ENCODE peak calls at places on chromosomes 13 and 19, in six cellular contexts. P, K, T, I, Y and D are unnamed samples.

GRCh38 chr13:88424463-88424862 is 753.3 kb downstream of the SLITRK5 start:
- DNase-seq in P (no peak), K (no peak), T (no peak), I (no peak), Y (no peak), D (no peak)

GRCh38 chr13:110445183-110445582 is 116.3 kb downstream of the RAB20 start:
- DNase-seq in P (no peak), K (peak; percentile 59), T (no peak), I (no peak), Y (no peak), D (no peak)

GRCh38 chr13:114004416-114005205 is 30.7 kb upstream of the C13orf46 start:
- DNase-seq in P (peak; percentile 77), K (peak; percentile 54), T (no peak), I (no peak), Y (no peak), D (peak; percentile 53)

GRCh38 chr13:49063526-49063925 is 87.8 kb downstream of the FNDC3A start:
- DNase-seq in P (no peak), K (no peak), T (no peak), I (peak; percentile 78), Y (peak; percentile 69), D (peak; percentile 36)

GRCh38 chr13:45222919-45223318 is 22.1 kb upstream of the KCTD4 start:
- DNase-seq in P (no peak), K (no peak), T (no peak), I (no peak), Y (no peak), D (no peak)

GRCh38 chr13:112952759-112953541 is 16.1 kb upstream of the MCF2L start:
- DNase-seq in P (no peak), K (no peak), T (no peak), I (no peak), Y (no peak), D (no peak)

GRCh38 chr13:91384891-91385290 is 13.5 kb upstream of the GPC5 start:
- DNase-seq in P (no peak), K (no peak), T (no peak), I (no peak), Y (no peak), D (no peak)

GRCh38 chr19:47752440-47753211 is 7.3 kb downstream of the NOP53 start:
- DNase-seq in P (no peak), K (no peak), T (no peak), I (no peak), Y (no peak), D (no peak)

GRCh38 chr13:51644649-51645048 is 60.4 kb downstream of the WDFY2 start:
- DNase-seq in P (no peak), K (peak; percentile 60), T (no peak), I (no peak), Y (peak; percentile 30), D (peak; percentile 55)

GRCh38 chr13:51729853-51730553 is 74.0 kb downstream of the DHRS12 start:
- DNase-seq in P (peak; percentile 78), K (peak; percentile 84), T (no peak), I (no peak), Y (peak; percentile 74), D (peak; percentile 49)

GRCh38 chr13:112690242-112690943 is 555 bp downstream of the ATP11A start:
- DNase-seq in P (peak; percentile 63), K (peak; percentile 36), T (peak; percentile 64), I (no peak), Y (no peak), D (no peak)

GRCh38 chr13:41981961-41982723 is 21.2 kb upstream of the VWA8 start:
- DNase-seq in P (no peak), K (no peak), T (no peak), I (no peak), Y (no peak), D (no peak)

GRCh38 chr19:8158411-8159074 is 9.2 kb upstream of the FBN3 start:
- DNase-seq in P (peak; percentile 91), K (peak; percentile 59), T (peak; percentile 97), I (no peak), Y (peak; percentile 91), D (peak; percentile 42)

GRCh38 chr13:93411281-93411680 is 184.7 kb downstream of the GPC6 start:
- DNase-seq in P (no peak), K (peak; percentile 71), T (no peak), I (no peak), Y (no peak), D (no peak)

GRCh38 chr19:15871570-15871969 is 26.3 kb downstream of the CYP4F2 start:
- DNase-seq in P (no peak), K (no peak), T (no peak), I (no peak), Y (no peak), D (no peak)

GRCh38 chr13:51714663-51715168 is 89.2 kb downstream of the DHRS12 start:
- DNase-seq in P (no peak), K (peak; percentile 67), T (no peak), I (peak; percentile 83), Y (peak; percentile 82), D (peak; percentile 96)

GRCh38 chr19:30686252-30686762 is 314.1 kb downstream of the ZNF536 start:
- DNase-seq in P (peak; percentile 31), K (peak; percentile 8), T (peak; percentile 26), I (no peak), Y (no peak), D (no peak)

GRCh38 chr19:8307400-8307964 is 676 bp downstream of the CD320 start:
- DNase-seq in P (no peak), K (no peak), T (peak; percentile 45), I (no peak), Y (peak; percentile 42), D (no peak)

GRCh38 chr13:104426435-104426834 is 1360.2 kb upstream of the SLC10A2 start:
- DNase-seq in P (no peak), K (no peak), T (no peak), I (no peak), Y (no peak), D (no peak)

GRCh38 chr13:94198666-94199065 is 280.8 kb downstream of the DCT start:
- DNase-seq in P (no peak), K (peak; percentile 64), T (no peak), I (no peak), Y (no peak), D (no peak)

GRCh38 chr13:113969311-113969972 is 4.4 kb downstream of the C13orf46 start:
- DNase-seq in P (no peak), K (no peak), T (no peak), I (no peak), Y (no peak), D (no peak)

GRCh38 chr13:95603887-95604533 is 40.5 kb downstream of the DZIP1 start:
- DNase-seq in P (peak; percentile 23), K (peak; percentile 70), T (no peak), I (no peak), Y (peak; percentile 85), D (peak; percentile 87)

GRCh38 chr13:50072676-50073075 is 57.4 kb downstream of the KCNRG start:
- DNase-seq in P (no peak), K (no peak), T (no peak), I (no peak), Y (no peak), D (no peak)

GRCh38 chr13:50069255-50069654 is 54.0 kb downstream of the KCNRG start:
- DNase-seq in P (no peak), K (no peak), T (no peak), I (no peak), Y (no peak), D (no peak)

GRCh38 chr13:50068508-50068907 is 53.3 kb downstream of the KCNRG start:
- DNase-seq in P (no peak), K (no peak), T (no peak), I (no peak), Y (no peak), D (no peak)

GRCh38 chr13:50073340-50073739 is 58.1 kb downstream of the KCNRG start:
- DNase-seq in P (no peak), K (no peak), T (no peak), I (no peak), Y (no peak), D (no peak)

DNA sequence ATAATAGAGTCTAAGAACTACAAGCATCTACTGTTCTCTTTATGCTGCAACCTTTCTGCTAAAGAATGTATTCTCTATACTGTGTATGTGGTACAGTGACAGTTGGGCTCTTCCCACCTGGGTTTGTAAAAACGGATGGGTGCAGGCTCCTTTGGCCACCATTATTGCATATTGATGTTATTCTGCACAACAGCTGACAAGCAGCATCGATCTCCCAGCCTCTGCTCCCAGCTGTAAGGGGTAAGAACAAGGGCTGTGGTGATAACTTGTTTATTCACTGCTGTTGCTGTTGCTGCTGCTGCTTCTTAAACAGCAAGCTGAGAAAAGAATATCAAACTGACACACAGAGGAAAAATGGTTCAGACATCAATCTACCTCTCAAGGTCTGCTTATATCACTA is 56.2 kb downstream of the KCNRG start:
- DNase-seq in P (no peak), K (no peak), T (no peak), I (no peak), Y (no peak), D (no peak)
- H3K27ac ChIP-seq in P (no peak overlapping the region), K (no peak overlapping the region), T (no peak overlapping the region), I (no peak overlapping the region), Y (no peak overlapping the region), D (no peak overlapping the region)

GRCh38 chr13:106349080-106349841 is 186.2 kb downstream of the EFNB2 start:
- DNase-seq in P (peak; percentile 61), K (peak; percentile 57), T (peak; percentile 62), I (peak; percentile 50), Y (peak; percentile 83), D (peak; percentile 91)
- TF ChIP-seq EZH2 in P (no peak), K (no peak), T (no peak), I (no peak), Y (no peak), D (no peak)

GRCh38 chr13:109228211-109228610 is 558.2 kb downstream of the IRS2 start:
- DNase-seq in P (no peak), K (no peak), T (no peak), I (no peak), Y (no peak), D (no peak)

GRCh38 chr13:109227344-109227940 is 558.9 kb downstream of the IRS2 start:
- DNase-seq in P (no peak), K (no peak), T (no peak), I (no peak), Y (no peak), D (no peak)

GRCh38 chr13:109220631-109221030 is 565.8 kb downstream of the IRS2 start:
- DNase-seq in P (no peak), K (no peak), T (no peak), I (no peak), Y (no peak), D (no peak)

GRCh38 chr13:109226631-109227030 is 559.8 kb downstream of the IRS2 start:
- DNase-seq in P (no peak), K (peak; percentile 31), T (no peak), I (no peak), Y (no peak), D (no peak)

GRCh38 chr13:109224033-109224432 is 562.4 kb downstream of the IRS2 start:
- DNase-seq in P (no peak), K (no peak), T (no peak), I (no peak), Y (no peak), D (no peak)
- H2AFZ ChIP-seq in P (no peak overlapping the region), K (no peak overlapping the region), T (no peak overlapping the region), I (no peak overlapping the region), Y (no peak overlapping the region), D (no peak overlapping the region)

GRCh38 chr13:98998831-98999634 is 21.2 kb upstream of the DOCK9 start:
- DNase-seq in P (no peak), K (peak; percentile 44), T (no peak), I (no peak), Y (no peak), D (no peak)
- H3K27ac ChIP-seq in P (no peak overlapping the region), K (no peak overlapping the region), T (no peak overlapping the region), I (peak overlapping the region; percentile 80), Y (no peak overlapping the region), D (no peak overlapping the region)

GRCh38 chr19:2252481-2253105 is 3.5 kb downstream of the AMH start:
- DNase-seq in P (no peak), K (no peak), T (peak; percentile 58), I (no peak), Y (no peak), D (no peak)
- TF ChIP-seq EZH2 in P (no peak), K (peak; percentile 48), T (no peak), I (peak; percentile 68), Y (no peak), D (no peak)